ENCODE peak calls at places on chromosome 3, in nine cellular contexts. K is IMR-90; W is fibroblast of lung; L is neural crest cell; S is CD8-positive, alpha-beta T cell; Q is GM13977; Y is GM12864; B is spleen; V is left ventricle myocardium inferior. N is an unnamed sample.

GRCh38 chr3:135851201-135852061 is 114.1 kb upstream of the PPP2R3A start:
- DNase-seq in K (no peak), W (no peak), L (no peak), S (no peak), Q (no peak), Y (no peak), B (no peak), V (no peak), N (no peak)

GRCh38 chr3:104018541-104018940 is 1348.2 kb upstream of the ALCAM start:
- DNase-seq in K (no peak), W (no peak), L (no peak), S (no peak), Q (no peak), Y (no peak), B (no peak), V (no peak), N (no peak)

GRCh38 chr3:129016725-129017530 is 15.8 kb downstream of the EFCC1 start:
- DNase-seq in K (peak), W (peak), L (no peak), S (no peak), Q (no peak), Y (peak), B (peak), V (peak), N (no peak)

GRCh38 chr3:60917136-60917535 is 334.1 kb downstream of the FHIT start:
- DNase-seq in K (no peak), W (no peak), L (no peak), S (no peak), Q (no peak), Y (no peak), B (no peak), V (peak), N (no peak)

GRCh38 chr3:77906102-77906709 is 866.3 kb downstream of the ROBO2 start:
- DNase-seq in K (no peak), W (no peak), L (no peak), S (no peak), Q (no peak), Y (no peak), B (no peak), V (no peak), N (no peak)

GRCh38 chr3:193972816-193973215 is 163.1 kb upstream of the HES1 start:
- DNase-seq in K (no peak), W (peak), L (no peak), S (no peak), Q (no peak), Y (no peak), B (no peak), V (no peak), N (no peak)

GRCh38 chr3:13015286-13016082 is 57.7 kb downstream of the IQSEC1 start:
- DNase-seq in K (no peak), W (no peak), L (no peak), S (peak), Q (no peak), Y (no peak), B (peak), V (no peak), N (peak)

GRCh38 chr3:36969085-36969484 is 23.8 kb downstream of the EPM2AIP1 start:
- DNase-seq in K (no peak), W (no peak), L (no peak), S (no peak), Q (no peak), Y (no peak), B (no peak), V (no peak), N (no peak)

GRCh38 chr3:94036909-94037507 is 8.6 kb upstream of the STX19 start:
- DNase-seq in K (peak), W (peak), L (no peak), S (no peak), Q (no peak), Y (no peak), B (no peak), V (no peak), N (no peak)

GRCh38 chr3:120780977-120781376 is 38.4 kb downstream of the GTF2E1 start:
- DNase-seq in K (peak), W (peak), L (no peak), S (no peak), Q (peak), Y (peak), B (no peak), V (no peak), N (no peak)

DNA sequence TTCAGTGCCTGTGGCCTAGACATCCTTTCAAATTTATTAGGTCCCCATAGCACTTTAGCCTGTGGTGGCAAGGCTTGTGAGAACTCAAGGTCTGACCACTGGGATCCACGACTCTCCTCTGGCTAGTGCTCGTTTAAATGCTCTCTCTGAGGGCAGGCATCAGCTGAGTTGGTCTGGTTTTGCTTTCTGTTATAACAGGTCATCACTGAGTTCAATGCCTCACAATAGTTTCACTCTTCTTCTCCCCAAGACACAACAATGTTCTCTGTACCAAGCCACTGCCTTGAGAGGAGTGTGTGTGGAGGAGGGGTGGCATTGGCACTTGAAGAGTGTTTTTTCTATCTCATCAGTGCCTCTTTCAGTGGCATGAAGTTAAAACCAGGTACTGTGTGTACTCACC is 7.6 kb downstream of the OR5K4 start:
- DNase-seq in K (no peak), W (no peak), L (no peak), S (no peak), Q (no peak), Y (peak), B (no peak), V (no peak), N (no peak)
- TF ChIP-seq CTCF in K (no peak), W (no peak), L (no peak), S (no peak), Q (no peak), Y (no peak), B (no peak), V (no peak), N (no peak)

DNA sequence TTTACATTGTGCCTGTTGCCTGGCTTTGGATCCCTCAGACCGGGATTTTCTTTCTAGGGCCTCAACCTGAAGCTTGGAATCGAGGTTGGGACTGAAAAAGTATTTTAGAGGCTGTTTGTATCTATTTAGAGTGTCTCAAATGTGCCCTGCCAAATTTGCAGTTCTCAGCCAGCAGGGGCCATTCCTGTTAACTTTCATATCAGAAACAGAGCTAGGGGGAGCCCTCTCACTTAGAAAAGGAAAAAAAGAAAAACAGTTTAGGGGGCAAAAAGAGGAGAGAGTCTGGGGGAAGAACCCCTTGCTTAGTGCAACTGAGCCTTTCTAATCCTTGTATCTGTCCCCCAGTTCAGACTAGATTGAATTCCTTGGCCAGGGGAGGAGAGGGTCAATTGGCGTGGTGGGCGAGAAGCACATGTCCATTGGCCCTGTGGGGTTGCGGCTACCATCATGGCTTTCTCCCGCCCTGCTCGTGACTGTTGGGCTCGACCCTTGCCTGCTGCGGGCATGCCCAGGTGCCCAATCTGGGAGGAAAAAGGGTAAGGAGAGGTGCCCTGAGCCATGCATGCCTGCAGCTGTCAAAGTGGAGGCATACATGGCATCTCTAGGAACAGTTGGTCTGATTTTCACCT is 101.6 kb downstream of the CFAP44 start:
- DNase-seq in K (no peak), W (no peak), L (no peak), S (no peak), Q (no peak), Y (no peak), B (no peak), V (no peak), N (no peak)
- TF ChIP-seq CTCF in K (peak), W (no peak), L (peak), S (no peak), Q (peak), Y (peak), B (no peak), V (no peak), N (no peak)

DNA sequence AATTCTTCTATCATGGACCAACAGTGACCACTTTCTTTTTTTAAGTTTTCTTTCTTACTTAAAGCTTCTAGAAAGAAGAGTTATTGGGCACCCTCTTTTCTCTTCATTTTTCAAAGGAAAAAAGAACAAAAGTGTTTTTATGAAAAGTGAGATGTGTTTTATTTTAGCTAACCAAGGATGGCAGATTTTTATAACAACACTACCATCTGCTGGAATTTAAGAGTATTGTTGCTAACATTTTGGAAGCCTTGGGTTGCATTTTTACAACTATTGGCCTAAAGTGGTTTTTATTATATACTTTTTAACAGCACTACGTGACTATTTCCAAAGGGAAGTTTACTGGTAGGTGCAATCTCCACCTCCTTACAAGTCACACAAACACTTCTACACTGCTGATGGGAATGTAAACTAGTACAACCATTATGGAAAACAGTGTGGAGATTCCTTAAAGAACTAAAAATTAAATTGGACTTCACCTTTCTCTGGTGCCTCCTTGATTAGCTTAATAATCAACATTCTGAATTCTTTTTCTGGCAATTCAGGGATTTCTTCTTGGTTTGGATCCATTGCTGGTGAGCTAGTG is 237.7 kb upstream of the AGTR1 start:
- DNase-seq in K (peak), W (peak), L (no peak), S (no peak), Q (no peak), Y (no peak), B (no peak), V (no peak), N (no peak)
- TF ChIP-seq CTCF in K (peak), W (peak), L (peak), S (no peak), Q (peak), Y (peak), B (peak), V (peak), N (no peak)

GRCh38 chr3:56347219-56347871 is 120.9 kb downstream of the ERC2 start:
- DNase-seq in K (no peak), W (no peak), L (peak), S (no peak), Q (peak), Y (no peak), B (no peak), V (no peak), N (no peak)
- TF ChIP-seq CTCF in K (no peak), W (no peak), L (peak), S (no peak), Q (peak), Y (peak), B (no peak), V (peak), N (no peak)

GRCh38 chr3:180594631-180595348 is 7.2 kb upstream of the TTC14 start:
- DNase-seq in K (peak), W (peak), L (no peak), S (no peak), Q (no peak), Y (no peak), B (no peak), V (no peak), N (no peak)
- TF ChIP-seq CTCF in K (peak), W (peak), L (peak), S (no peak), Q (peak), Y (peak), B (no peak), V (peak), N (no peak)

DNA sequence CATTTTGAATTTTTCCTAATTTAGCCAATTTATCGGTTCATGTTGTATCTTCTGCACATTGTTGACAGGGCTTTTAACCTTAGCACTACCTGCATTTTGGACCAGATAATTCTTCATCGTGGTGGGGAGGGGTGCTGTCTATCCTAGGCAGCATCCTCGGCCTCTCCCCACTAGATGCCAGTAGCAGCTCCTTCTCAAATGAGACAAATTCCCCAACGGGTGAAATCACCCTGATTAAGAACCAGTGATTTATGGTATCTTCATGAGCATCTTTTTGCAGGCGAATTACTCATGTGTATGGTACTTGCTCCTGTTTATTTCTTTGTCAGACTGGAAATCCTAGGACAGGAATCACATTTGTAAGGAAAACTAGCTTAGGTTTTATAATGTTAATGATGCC is 68.0 kb downstream of the C3orf70 start:
- DNase-seq in K (peak), W (no peak), L (no peak), S (no peak), Q (no peak), Y (no peak), B (no peak), V (no peak), N (no peak)
- TF ChIP-seq CTCF in K (peak), W (no peak), L (no peak), S (no peak), Q (no peak), Y (peak), B (no peak), V (no peak), N (no peak)